ENCODE peak calls at places on chromosomes 4 and X, in five cellular contexts. K is progenitor cell of endocrine pancreas, C is neural progenitor cell, Z is breast epithelium, T is cardiac muscle cell. Q is an unnamed sample.

GRCh38 chr4:67549123-67549522 is 3.8 kb upstream of the CENPC start:
- DNase-seq in K (no peak), C (no peak), Z (no peak), T (no peak), Q (no peak)

GRCh38 chrX:133053854-133054565 is 42.9 kb downstream of the USP26 start:
- DNase-seq in K (no peak), C (peak), Z (no peak), T (no peak), Q (no peak)

GRCh38 chr4:121034010-121034409 is 38.3 kb downstream of the NDNF start:
- DNase-seq in K (no peak), C (no peak), Z (no peak), T (no peak), Q (no peak)

GRCh38 chr4:156294577-156294976 is 340.9 kb upstream of the CTSO start:
- DNase-seq in K (no peak), C (peak), Z (no peak), T (peak), Q (no peak)

GRCh38 chr4:74772106-74772505 is 22.2 kb downstream of the BTC start:
- DNase-seq in K (no peak), C (no peak), Z (no peak), T (no peak), Q (no peak)

GRCh38 chr4:968221-968620 is 5.1 kb downstream of the DGKQ start:
- DNase-seq in K (no peak), C (no peak), Z (no peak), T (no peak), Q (no peak)

GRCh38 chr4:25144870-25145481 is 15.3 kb downstream of the SEPSECS start:
- DNase-seq in K (no peak), C (peak), Z (no peak), T (peak), Q (no peak)

GRCh38 chrX:9379697-9380551 is 84.9 kb upstream of the TBL1X start:
- DNase-seq in K (no peak), C (no peak), Z (no peak), T (no peak), Q (no peak)

GRCh38 chr4:159770969-159771368 is 668.1 kb downstream of the RAPGEF2 start:
- DNase-seq in K (no peak), C (no peak), Z (no peak), T (no peak), Q (no peak)

GRCh38 chr4:74308215-74308614 is at the start of gene EPGN:
- DNase-seq in K (no peak), C (no peak), Z (no peak), T (no peak), Q (no peak)

GRCh38 chr4:155667538-155668511 is 1.2 kb downstream of the GUCY1A1 start:
- DNase-seq in K (peak), C (peak), Z (no peak), T (peak), Q (no peak)

GRCh38 chrX:155071694-155072215 is 447 bp downstream of the BRCC3 start:
- DNase-seq in K (no peak), C (peak), Z (no peak), T (no peak), Q (no peak)

GRCh38 chrX:19964017-19964710 is 26.7 kb downstream of the BCLAF3 start:
- DNase-seq in K (no peak), C (no peak), Z (no peak), T (no peak), Q (no peak)

GRCh38 chr4:101039367-101039766 is 308.0 kb downstream of the PPP3CA start:
- DNase-seq in K (no peak), C (no peak), Z (no peak), T (no peak), Q (no peak)

GRCh38 chr4:140326395-140326993 is 47.0 kb upstream of the SCOC start:
- DNase-seq in K (no peak), C (peak), Z (no peak), T (peak), Q (no peak)

GRCh38 chr4:80365928-80366327 is 30.4 kb downstream of the CFAP299 start:
- DNase-seq in K (no peak), C (peak), Z (no peak), T (peak), Q (no peak)

GRCh38 chr4:141133146-141134006 is at the start of gene RNF150:
- DNase-seq in K (peak), C (peak), Z (peak), T (peak), Q (peak)

GRCh38 chr4:156686120-156686519 is 285.5 kb downstream of the PDGFC start:
- DNase-seq in K (no peak), C (no peak), Z (no peak), T (no peak), Q (no peak)

GRCh38 chr4:15262396-15262795 is 165.4 kb upstream of the C1QTNF7 start:
- DNase-seq in K (no peak), C (no peak), Z (no peak), T (no peak), Q (no peak)

GRCh38 chr4:170090667-170091052 is 904 bp upstream of the AADAT start:
- DNase-seq in K (no peak), C (no peak), Z (no peak), T (no peak), Q (no peak)

GRCh38 chr4:118798658-118799057 is 37.3 kb downstream of the SEC24D start:
- DNase-seq in K (no peak), C (no peak), Z (no peak), T (no peak), Q (no peak)
- TF ChIP-seq CTCF in K (peak), C (peak), Z (no peak), T (no peak), Q (no peak)

GRCh38 chr4:183505556-183506388 is 914 bp downstream of the ING2 start:
- DNase-seq in K (peak), C (peak), Z (peak), T (peak), Q (peak)
- TF ChIP-seq CTCF in K (no peak), C (no peak), Z (peak), T (no peak), Q (no peak)

DNA sequence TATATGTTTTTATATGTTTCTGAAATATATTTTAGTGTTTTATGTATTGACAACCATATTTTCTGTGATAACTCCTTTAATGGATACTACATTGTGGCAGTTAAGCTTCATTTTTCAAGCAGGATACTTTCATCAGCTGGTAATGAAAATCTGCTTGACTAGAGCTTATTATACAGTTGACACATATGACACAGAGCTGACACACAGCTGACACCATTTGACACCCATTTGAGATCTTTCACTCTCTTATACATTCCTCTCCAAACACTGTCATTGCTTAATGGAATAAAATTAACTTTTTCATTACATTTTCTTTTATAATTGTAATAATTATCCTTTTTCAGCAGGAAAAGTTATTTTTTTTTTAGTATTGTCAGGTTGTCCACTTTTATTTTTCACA is 561.1 kb upstream of the NDST4 start:
- DNase-seq in K (no peak), C (no peak), Z (no peak), T (no peak), Q (no peak)
- TF ChIP-seq CTCF in K (no peak), C (no peak), Z (no peak), T (no peak), Q (no peak)

GRCh38 chr4:150047546-150047945 is 30.7 kb upstream of the DCLK2 start:
- DNase-seq in K (no peak), C (no peak), Z (no peak), T (no peak), Q (no peak)

GRCh38 chr4:150049682-150050081 is 28.6 kb upstream of the DCLK2 start:
- DNase-seq in K (no peak), C (no peak), Z (no peak), T (no peak), Q (no peak)

GRCh38 chr4:150055467-150055866 is 22.8 kb upstream of the DCLK2 start:
- DNase-seq in K (no peak), C (no peak), Z (no peak), T (no peak), Q (no peak)

GRCh38 chr4:150046728-150047217 is 31.5 kb upstream of the DCLK2 start:
- DNase-seq in K (no peak), C (no peak), Z (no peak), T (no peak), Q (no peak)

GRCh38 chr4:150050566-150050965 is 27.7 kb upstream of the DCLK2 start:
- DNase-seq in K (no peak), C (no peak), Z (no peak), T (no peak), Q (no peak)
- TF ChIP-seq CTCF in K (no peak), C (no peak), Z (no peak), T (no peak), Q (no peak)

GRCh38 chr4:26496207-26496783 is 6.0 kb upstream of the CCKAR start:
- DNase-seq in K (no peak), C (no peak), Z (no peak), T (no peak), Q (no peak)
- TF ChIP-seq CTCF in K (no peak), C (no peak), Z (no peak), T (no peak), Q (no peak)

GRCh38 chrX:140141444-140142029 is 176.2 kb upstream of the CXorf66 start:
- DNase-seq in K (peak), C (peak), Z (no peak), T (peak), Q (no peak)
- TF ChIP-seq CTCF in K (peak), C (peak), Z (peak), T (peak), Q (no peak)

GRCh38 chrX:49286581-49286980 is 16.9 kb upstream of the GAGE10 start:
- DNase-seq in K (no peak), C (no peak), Z (no peak), T (no peak), Q (no peak)

GRCh38 chrX:49286136-49286535 is 16.5 kb downstream of the PPP1R3F start:
- DNase-seq in K (no peak), C (no peak), Z (no peak), T (no peak), Q (no peak)

GRCh38 chrX:49278081-49278480 is 8.5 kb downstream of the PPP1R3F start:
- DNase-seq in K (no peak), C (no peak), Z (no peak), T (no peak), Q (no peak)

GRCh38 chrX:49284212-49284611 is 14.6 kb downstream of the PPP1R3F start:
- DNase-seq in K (no peak), C (no peak), Z (no peak), T (no peak), Q (no peak)

GRCh38 chrX:49282647-49283011 is 13.0 kb downstream of the PPP1R3F start:
- DNase-seq in K (no peak), C (peak), Z (no peak), T (peak), Q (no peak)
- TF ChIP-seq CTCF in K (no peak), C (peak), Z (no peak), T (peak), Q (no peak)

DNA sequence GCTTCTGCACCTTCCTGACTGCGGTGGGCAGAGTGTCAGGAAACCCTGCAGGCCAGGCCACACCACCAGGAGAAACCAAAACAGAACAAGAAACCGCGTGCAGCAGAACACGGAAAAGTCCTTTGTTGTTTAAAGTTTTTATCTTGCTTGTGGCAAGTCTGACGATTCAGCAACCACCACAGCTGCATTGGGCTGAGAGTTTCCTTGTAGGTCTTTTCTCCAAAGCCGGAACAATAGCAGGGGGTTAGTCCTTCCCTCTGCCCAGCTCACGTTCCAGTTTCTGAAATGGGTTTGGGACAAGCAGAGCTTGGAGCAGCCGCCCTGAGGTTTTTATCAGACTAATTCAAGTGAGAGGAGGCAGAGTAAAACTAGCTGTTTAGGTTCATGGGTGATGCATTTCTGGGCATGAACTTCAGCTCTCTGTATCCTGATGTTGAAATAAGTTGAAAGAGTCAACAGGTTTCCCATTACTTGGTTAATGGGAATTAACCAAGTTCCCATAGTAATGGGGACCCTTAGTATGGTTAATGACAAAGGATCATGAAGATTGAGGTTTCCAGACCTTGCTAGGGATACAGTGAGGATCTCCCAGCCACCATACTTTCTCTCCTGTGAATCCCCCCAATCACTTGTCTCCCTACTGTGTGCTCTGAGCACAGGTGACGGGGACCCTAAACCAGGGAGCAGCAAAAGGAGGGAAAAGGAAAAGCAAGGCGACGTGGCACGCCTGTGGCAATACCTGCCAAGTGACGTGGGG is 217.0 kb downstream of the PTTG2 start:
- DNase-seq in K (no peak), C (no peak), Z (no peak), T (no peak), Q (no peak)
- TF ChIP-seq CTCF in K (no peak), C (no peak), Z (no peak), T (no peak), Q (no peak)

DNA sequence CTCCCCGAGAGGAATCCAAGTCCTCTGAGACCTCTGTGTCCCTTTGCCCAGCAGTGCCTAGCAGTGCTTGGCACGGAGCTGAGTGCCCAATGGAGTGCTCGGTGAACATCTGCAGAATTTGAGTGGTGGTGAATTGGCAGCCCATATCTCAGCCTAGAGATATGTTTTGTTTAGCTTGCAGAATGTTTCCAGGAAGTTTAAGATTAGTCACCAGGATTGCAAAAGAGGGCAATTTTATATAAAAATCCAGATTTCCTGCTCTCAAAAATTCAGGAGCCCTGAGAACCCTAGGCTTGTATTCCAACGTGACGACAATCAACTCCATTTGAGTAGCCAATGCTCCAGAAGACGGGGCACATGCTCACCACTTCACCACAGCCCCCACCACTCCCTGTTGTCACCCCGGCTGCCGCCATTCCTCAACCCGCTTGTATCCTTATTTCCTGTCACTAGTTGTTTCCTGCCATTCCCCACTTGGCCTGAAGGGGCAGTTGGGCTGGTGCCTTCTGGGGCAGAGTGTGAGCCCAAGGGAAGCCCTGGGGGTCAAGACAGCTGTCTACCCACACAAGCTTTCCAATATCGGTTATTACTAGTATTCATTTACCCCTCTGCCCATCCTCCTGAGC is 116.9 kb downstream of the EFNB1 start:
- DNase-seq in K (peak), C (no peak), Z (no peak), T (no peak), Q (no peak)
- TF ChIP-seq CTCF in K (peak), C (peak), Z (no peak), T (peak), Q (no peak)

Q was measured in omental fat pad.